ENCODE peak calls at places on chromosome 15, in six cellular contexts. G, E, H, Z, J and Q are unnamed samples.

GRCh38 chr15:24954783-24955548 is at the start of the genes SNRPN and SNURF:
- DNase-seq in J (peak), H (peak), G (peak), Z (peak), E (no peak), Q (peak)

GRCh38 chr15:48637639-48638038 is 7.9 kb downstream of the FBN1 start:
- DNase-seq in G (no peak), E (no peak), Z (no peak), H (no peak), J (no peak), Q (no peak)

GRCh38 chr15:69305204-69305931 is 6.7 kb downstream of the PAQR5 start:
- DNase-seq in J (no peak), G (no peak), Z (no peak), H (peak), E (peak), Q (no peak)

GRCh38 chr15:37720267-37720666 is 214.2 kb upstream of the TMCO5A start:
- DNase-seq in H (no peak), E (no peak), G (no peak), Z (no peak), J (no peak), Q (no peak)

GRCh38 chr15:31831596-31831995 is 198.7 kb upstream of the CHRNA7 start:
- DNase-seq in J (no peak), G (no peak), E (no peak), Z (no peak), H (no peak), Q (no peak)

GRCh38 chr15:39908186-39908585 is 11.9 kb downstream of the GPR176 start:
- DNase-seq in Z (no peak), G (no peak), E (no peak), J (no peak), H (peak), Q (no peak)

GRCh38 chr15:88509321-88509720 is 37.2 kb downstream of the DET1 start:
- DNase-seq in J (no peak), E (no peak), Z (no peak), H (no peak), G (no peak), Q (no peak)

GRCh38 chr15:50377867-50378751 is 23.1 kb upstream of the GABPB1 start:
- DNase-seq in E (no peak), J (no peak), H (no peak), G (no peak), Z (no peak), Q (peak)